ENCODE peak calls at places on chromosomes 2 and 18, in five cellular contexts. Q is psoas muscle, N is thoracic aorta, B is stomach, F is A549. M is an unnamed sample.

GRCh38 chr2:36963106-36963505 is 3.2 kb downstream of the STRN start:
- DNase-seq in Q (no peak), N (no peak), B (no peak), F (no peak), M (no peak)

GRCh38 chr2:73851274-73851673 is 22.5 kb downstream of the STAMBP start:
- DNase-seq in Q (no peak), N (no peak), B (peak; percentile 27), F (peak; percentile 61), M (no peak)

GRCh38 chr2:65397122-65397521 is 35.3 kb downstream of the SPRED2 start:
- DNase-seq in Q (no peak), N (no peak), B (no peak), F (no peak), M (no peak)

GRCh38 chr2:128617029-128617590 is 298.4 kb upstream of the HS6ST1 start:
- DNase-seq in Q (peak; percentile 23), N (no peak), B (no peak), F (no peak), M (no peak)

GRCh38 chr2:100136310-100136709 is 6.1 kb downstream of the AFF3 start:
- DNase-seq in Q (no peak), N (no peak), B (no peak), F (no peak), M (no peak)

GRCh38 chr2:38076710-38077430 is 919 bp upstream of the CYP1B1 start:
- DNase-seq in Q (peak; percentile 87), N (no peak), B (peak; percentile 70), F (peak; percentile 93), M (peak; percentile 68)

GRCh38 chr2:11446733-11447248 is 19.2 kb downstream of the E2F6 start:
- DNase-seq in Q (no peak), N (no peak), B (peak; percentile 48), F (peak; percentile 73), M (peak; percentile 10)

GRCh38 chr2:23690421-23691105 is 236.4 kb downstream of the ATAD2B start:
- DNase-seq in Q (peak; percentile 63), N (no peak), B (no peak), F (no peak), M (no peak)

GRCh38 chr2:69619725-69620124 is 23.8 kb downstream of the AAK1 start:
- DNase-seq in Q (no peak), N (no peak), B (no peak), F (no peak), M (no peak)

GRCh38 chr2:44897406-44897805 is 44.1 kb upstream of the SIX3 start:
- DNase-seq in Q (no peak), N (no peak), B (no peak), F (peak; percentile 37), M (no peak)

GRCh38 chr2:128716371-128716770 is 397.7 kb upstream of the HS6ST1 start:
- DNase-seq in Q (no peak), N (no peak), B (no peak), F (no peak), M (no peak)

GRCh38 chr2:28206786-28207185 is 185.9 kb upstream of the FOSL2 start:
- DNase-seq in Q (no peak), N (no peak), B (no peak), F (no peak), M (no peak)

GRCh38 chr2:9099341-9099751 is 95.9 kb upstream of the MBOAT2 start:
- DNase-seq in Q (no peak), N (no peak), B (no peak), F (peak; percentile 31), M (no peak)

GRCh38 chr2:36515538-36515937 is 82.4 kb downstream of the FEZ2 start:
- DNase-seq in Q (no peak), N (no peak), B (no peak), F (no peak), M (no peak)

GRCh38 chr2:167294775-167295140 is 406.5 kb downstream of the XIRP2 start:
- DNase-seq in Q (no peak), N (no peak), B (no peak), F (no peak), M (no peak)

GRCh38 chr2:130252880-130253645 is 54.8 kb upstream of the TUBA3E start:
- DNase-seq in Q (no peak), N (no peak), B (no peak), F (peak; percentile 56), M (no peak)

GRCh38 chr2:86274918-86275275 is 62.5 kb downstream of the REEP1 start:
- DNase-seq in Q (no peak), N (no peak), B (peak; percentile 89), F (no peak), M (peak; percentile 88)

DNA sequence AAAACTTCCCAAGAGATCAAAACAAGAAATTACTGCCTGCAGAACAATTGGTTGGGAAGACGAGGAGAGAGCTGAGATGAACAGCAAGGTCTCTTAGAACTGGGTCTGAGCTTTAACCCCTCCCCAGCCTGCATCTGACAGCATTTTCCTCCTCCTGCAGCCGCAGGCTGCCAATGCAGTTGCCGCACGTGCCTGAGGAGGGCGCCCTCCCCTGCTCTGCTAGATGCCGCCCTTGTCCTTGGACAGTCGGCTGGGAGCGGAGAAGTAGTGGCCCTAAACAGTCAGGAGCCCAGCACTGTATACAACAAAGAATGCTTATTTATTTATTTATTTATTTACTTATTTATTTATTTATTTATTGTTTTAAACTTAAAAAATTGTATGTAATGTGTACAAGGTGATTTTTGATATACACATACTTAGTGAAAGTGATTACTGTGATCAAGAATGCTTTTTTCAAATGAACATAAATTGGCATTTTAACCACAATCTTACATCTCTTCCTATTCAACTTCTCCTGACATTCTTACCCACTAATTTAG is 776.4 kb downstream of the TSN start:
- DNase-seq in Q (peak; percentile 35), N (no peak), B (no peak), F (no peak), M (no peak)
- TF ChIP-seq CTCF in Q (peak; percentile 4), N (no peak), B (no peak), F (no peak), M (no peak)

GRCh38 chr2:240581811-240582210 is 4.7 kb upstream of the CAPN10 start:
- DNase-seq in Q (no peak), N (no peak), B (no peak), F (no peak), M (no peak)
- H3K4me1 ChIP-seq in Q (peaks cover 30% of the 10 kb centered on the region), N (peaks cover 19% of the 10 kb centered on the region), B (peaks cover 61% of the 10 kb centered on the region), F (peaks cover 35% of the 10 kb centered on the region), M (peaks cover 12% of the 10 kb centered on the region)

DNA sequence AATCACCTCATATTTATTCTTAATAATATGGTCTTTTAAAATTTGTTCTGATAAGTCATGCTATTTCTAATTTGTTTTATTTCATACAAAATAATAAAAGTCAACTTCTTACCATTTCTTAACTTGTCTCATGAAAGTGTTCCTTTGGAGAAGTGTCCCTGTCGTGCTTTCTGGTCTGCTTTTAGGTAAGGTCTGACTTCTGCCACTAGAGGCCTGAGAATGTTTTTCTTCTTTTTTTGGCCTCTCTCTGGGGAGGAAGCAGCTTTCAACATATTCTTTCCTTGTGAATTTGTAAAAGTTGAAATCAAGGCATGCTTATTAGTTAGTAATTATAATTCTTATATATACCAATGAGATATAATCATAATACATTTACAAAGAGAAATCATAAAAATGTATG is 39.4 kb downstream of the MAP2 start:
- DNase-seq in Q (no peak), N (no peak), B (no peak), F (no peak), M (no peak)
- TF ChIP-seq CTCF in Q (no peak), N (peak; percentile 54), B (no peak), F (no peak), M (no peak)

DNA sequence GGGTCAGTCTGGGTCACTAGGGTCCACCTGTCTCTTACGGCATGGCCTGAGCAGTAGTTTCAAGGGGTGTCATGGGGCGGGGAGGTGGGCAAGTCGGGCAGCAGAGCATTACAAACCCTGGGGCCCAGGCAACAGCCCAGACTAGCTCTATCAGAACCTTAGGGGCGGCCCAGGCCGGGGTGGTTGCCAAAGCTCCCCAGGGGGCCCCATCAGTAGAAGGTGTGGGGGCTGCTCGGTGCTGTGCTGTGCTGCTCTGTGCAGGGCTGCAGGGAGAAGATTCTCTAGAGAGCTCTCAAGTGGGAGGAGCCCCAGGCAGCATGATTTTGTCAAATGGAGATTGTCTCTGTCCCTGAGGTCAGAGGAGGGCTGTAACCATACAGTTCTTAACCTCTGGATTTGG is 36.4 kb upstream of the SLC14A1 start:
- DNase-seq in Q (no peak), N (no peak), B (no peak), F (no peak), M (no peak)
- H3K4me1 ChIP-seq in Q (no peaks in the 10 kb centered on the region), N (no peaks in the 10 kb centered on the region), B (peaks cover 20% of the 10 kb centered on the region), F (no peaks in the 10 kb centered on the region), M (no peaks in the 10 kb centered on the region)

GRCh38 chr2:21317131-21317530 is 193.4 kb downstream of the TDRD15 start:
- DNase-seq in Q (peak; percentile 42), N (peak; percentile 7), B (peak; percentile 50), F (peak; percentile 52), M (peak; percentile 23)
- TF ChIP-seq CTCF in Q (peak; percentile 53), N (peak; percentile 80), B (no peak), F (peak; percentile 45), M (peak; percentile 54)

M was measured in pancreas.